ENCODE peak calls at places on chromosome 7, in four cellular contexts. One of them, this sample, is unnamed.

GRCh38 chr7:83466956-83467355 is 182.0 kb downstream of the SEMA3E start:
- DNase-seq in anterior cingulate cortex: no peak
- DNase-seq in stimulated activated CD4-positive, alpha-beta T cell treated with anti-CD3 and anti-CD28 coated beads, Interleukin-4, amount 100 ng/mL, for 48 hours: no peak
- DNase-seq in DMS153: no peak
- DNase-seq in this sample: no peak

GRCh38 chr7:20595971-20596370 is 19.5 kb upstream of the ABCB5 start:
- DNase-seq in DMS153: no peak
- DNase-seq in anterior cingulate cortex: no peak
- DNase-seq in stimulated activated CD4-positive, alpha-beta T cell treated with anti-CD3 and anti-CD28 coated beads, Interleukin-4, amount 100 ng/mL, for 48 hours: no peak
- DNase-seq in this sample: no peak

GRCh38 chr7:134284952-134285351 is 31.8 kb downstream of the SLC35B4 start:
- DNase-seq in stimulated activated CD4-positive, alpha-beta T cell treated with anti-CD3 and anti-CD28 coated beads, Interleukin-4, amount 100 ng/mL, for 48 hours: no peak
- DNase-seq in anterior cingulate cortex: no peak
- DNase-seq in DMS153: no peak
- DNase-seq in this sample: no peak

GRCh38 chr7:17041324-17041723 is 159.5 kb upstream of the AGR3 start:
- DNase-seq in anterior cingulate cortex: no peak
- DNase-seq in stimulated activated CD4-positive, alpha-beta T cell treated with anti-CD3 and anti-CD28 coated beads, Interleukin-4, amount 100 ng/mL, for 48 hours: no peak
- DNase-seq in DMS153: peak; percentile 73
- DNase-seq in this sample: no peak

GRCh38 chr7:120254845-120255244 is 18.1 kb upstream of the KCND2 start:
- DNase-seq in DMS153: no peak
- DNase-seq in stimulated activated CD4-positive, alpha-beta T cell treated with anti-CD3 and anti-CD28 coated beads, Interleukin-4, amount 100 ng/mL, for 48 hours: no peak
- DNase-seq in anterior cingulate cortex: no peak
- DNase-seq in this sample: no peak

GRCh38 chr7:54932818-54933543 is 85.8 kb upstream of the EGFR start:
- DNase-seq in anterior cingulate cortex: peak; percentile 63
- DNase-seq in stimulated activated CD4-positive, alpha-beta T cell treated with anti-CD3 and anti-CD28 coated beads, Interleukin-4, amount 100 ng/mL, for 48 hours: no peak
- DNase-seq in DMS153: peak; percentile 82
- DNase-seq in this sample: peak; percentile 42

GRCh38 chr7:145732521-145732920 is 384.1 kb upstream of the CNTNAP2 start:
- DNase-seq in anterior cingulate cortex: no peak
- DNase-seq in DMS153: no peak
- DNase-seq in stimulated activated CD4-positive, alpha-beta T cell treated with anti-CD3 and anti-CD28 coated beads, Interleukin-4, amount 100 ng/mL, for 48 hours: no peak
- DNase-seq in this sample: no peak

GRCh38 chr7:151264615-151265014 is 16.1 kb upstream of the SMARCD3 start:
- DNase-seq in stimulated activated CD4-positive, alpha-beta T cell treated with anti-CD3 and anti-CD28 coated beads, Interleukin-4, amount 100 ng/mL, for 48 hours: no peak
- DNase-seq in anterior cingulate cortex: no peak
- DNase-seq in DMS153: no peak
- DNase-seq in this sample: no peak

GRCh38 chr7:26329520-26330269 is 38.0 kb downstream of the SNX10 start:
- DNase-seq in anterior cingulate cortex: no peak
- DNase-seq in DMS153: no peak
- DNase-seq in stimulated activated CD4-positive, alpha-beta T cell treated with anti-CD3 and anti-CD28 coated beads, Interleukin-4, amount 100 ng/mL, for 48 hours: no peak
- DNase-seq in this sample: no peak

GRCh38 chr7:927031-927671 is 27.3 kb downstream of the ADAP1 start:
- DNase-seq in DMS153: no peak
- DNase-seq in stimulated activated CD4-positive, alpha-beta T cell treated with anti-CD3 and anti-CD28 coated beads, Interleukin-4, amount 100 ng/mL, for 48 hours: no peak
- DNase-seq in anterior cingulate cortex: peak; percentile 58
- DNase-seq in this sample: peak; percentile 55

GRCh38 chr7:33736521-33737221 is 168.7 kb upstream of the BMPER start:
- DNase-seq in anterior cingulate cortex: no peak
- DNase-seq in DMS153: no peak
- DNase-seq in stimulated activated CD4-positive, alpha-beta T cell treated with anti-CD3 and anti-CD28 coated beads, Interleukin-4, amount 100 ng/mL, for 48 hours: no peak
- DNase-seq in this sample: no peak

GRCh38 chr7:81704595-81704994 is 65.3 kb downstream of the HGF start:
- DNase-seq in anterior cingulate cortex: no peak
- DNase-seq in DMS153: no peak
- DNase-seq in stimulated activated CD4-positive, alpha-beta T cell treated with anti-CD3 and anti-CD28 coated beads, Interleukin-4, amount 100 ng/mL, for 48 hours: no peak
- DNase-seq in this sample: no peak

GRCh38 chr7:6226194-6226799 is 46.1 kb downstream of the CYTH3 start:
- DNase-seq in anterior cingulate cortex: no peak
- DNase-seq in stimulated activated CD4-positive, alpha-beta T cell treated with anti-CD3 and anti-CD28 coated beads, Interleukin-4, amount 100 ng/mL, for 48 hours: no peak
- DNase-seq in DMS153: no peak
- DNase-seq in this sample: no peak

GRCh38 chr7:70730451-70731110 is 401.4 kb upstream of the GALNT17 start:
- DNase-seq in stimulated activated CD4-positive, alpha-beta T cell treated with anti-CD3 and anti-CD28 coated beads, Interleukin-4, amount 100 ng/mL, for 48 hours: no peak
- DNase-seq in DMS153: no peak
- DNase-seq in anterior cingulate cortex: no peak
- DNase-seq in this sample: no peak

GRCh38 chr7:74417419-74417971 is 36.2 kb upstream of the GTF2IRD1 start:
- DNase-seq in stimulated activated CD4-positive, alpha-beta T cell treated with anti-CD3 and anti-CD28 coated beads, Interleukin-4, amount 100 ng/mL, for 48 hours: peak; percentile 19
- DNase-seq in DMS153: peak; percentile 16
- DNase-seq in anterior cingulate cortex: peak; percentile 55
- DNase-seq in this sample: peak; percentile 64

GRCh38 chr7:120207037-120207436 is 65.9 kb upstream of the KCND2 start:
- DNase-seq in stimulated activated CD4-positive, alpha-beta T cell treated with anti-CD3 and anti-CD28 coated beads, Interleukin-4, amount 100 ng/mL, for 48 hours: no peak
- DNase-seq in anterior cingulate cortex: no peak
- DNase-seq in DMS153: no peak
- DNase-seq in this sample: no peak

GRCh38 chr7:27739301-27739913 is 555 bp upstream of the TAX1BP1 start:
- DNase-seq in anterior cingulate cortex: no peak
- DNase-seq in DMS153: peak; percentile 18
- DNase-seq in stimulated activated CD4-positive, alpha-beta T cell treated with anti-CD3 and anti-CD28 coated beads, Interleukin-4, amount 100 ng/mL, for 48 hours: no peak
- DNase-seq in this sample: no peak

GRCh38 chr7:81036041-81036440 is 117.2 kb upstream of the SEMA3C start:
- DNase-seq in stimulated activated CD4-positive, alpha-beta T cell treated with anti-CD3 and anti-CD28 coated beads, Interleukin-4, amount 100 ng/mL, for 48 hours: no peak
- DNase-seq in anterior cingulate cortex: no peak
- DNase-seq in DMS153: no peak
- DNase-seq in this sample: no peak

GRCh38 chr7:64758151-64758550 is 36.1 kb upstream of the ZNF138 start:
- DNase-seq in DMS153: no peak
- DNase-seq in anterior cingulate cortex: no peak
- DNase-seq in stimulated activated CD4-positive, alpha-beta T cell treated with anti-CD3 and anti-CD28 coated beads, Interleukin-4, amount 100 ng/mL, for 48 hours: no peak
- DNase-seq in this sample: no peak

This sample was measured in caudate nucleus.